ENCODE peak calls at places on chromosomes 5 and 9, in ten cellular contexts. Z, D, G, R, U, Q, X, K, J and P are unnamed samples.

GRCh38 chr5:19314840-19315239 is 673.2 kb downstream of the CDH18 start:
- DNase-seq in Z (no peak), D (no peak), G (no peak), R (no peak), U (no peak), Q (no peak), X (no peak), K (no peak), J (no peak), P (no peak)

GRCh38 chr9:130470950-130471349 is 26.2 kb downstream of the ASS1 start:
- DNase-seq in Z (no peak), D (no peak), G (no peak), R (no peak), U (no peak), Q (no peak), X (no peak), K (no peak), J (no peak), P (no peak)

GRCh38 chr5:150574818-150575537 is 65.5 kb upstream of the SYNPO start:
- DNase-seq in Z (no peak), D (peak), G (no peak), R (peak), U (no peak), Q (no peak), X (no peak), K (no peak), J (peak), P (no peak)

GRCh38 chr9:27848315-27848714 is 275.0 kb upstream of the C9orf72 start:
- DNase-seq in Z (no peak), D (no peak), G (no peak), R (no peak), U (no peak), Q (no peak), X (no peak), K (no peak), J (no peak), P (no peak)

GRCh38 chr9:4849364-4849763 is 56.6 kb downstream of the RCL1 start:
- DNase-seq in Z (no peak), D (no peak), G (no peak), R (no peak), U (no peak), Q (no peak), X (no peak), K (no peak), J (no peak), P (no peak)

GRCh38 chr5:155485344-155485743 is 471.8 kb downstream of the KIF4B start:
- DNase-seq in Z (no peak), D (no peak), G (no peak), R (no peak), U (no peak), Q (no peak), X (no peak), K (no peak), J (no peak), P (no peak)

GRCh38 chr9:16221350-16221749 is 649.1 kb downstream of the BNC2 start:
- DNase-seq in Z (no peak), D (no peak), G (no peak), R (no peak), U (no peak), Q (no peak), X (no peak), K (peak), J (peak), P (no peak)

GRCh38 chr9:655875-656274 is 185.6 kb upstream of the DMRT1 start:
- DNase-seq in Z (no peak), D (peak), G (peak), R (no peak), U (no peak), Q (peak), X (no peak), K (peak), J (peak), P (no peak)

GRCh38 chr5:38636626-38637025 is 80.2 kb upstream of the LIFR start:
- DNase-seq in Z (no peak), D (no peak), G (peak), R (no peak), U (no peak), Q (peak), X (no peak), K (no peak), J (no peak), P (no peak)

GRCh38 chr9:115138151-115138550 is 20.2 kb upstream of the TNC start:
- DNase-seq in Z (no peak), D (no peak), G (no peak), R (no peak), U (peak), Q (no peak), X (no peak), K (no peak), J (no peak), P (no peak)

GRCh38 chr5:127297348-127298035 is 6.9 kb downstream of the MEGF10 start:
- DNase-seq in Z (no peak), D (no peak), G (no peak), R (no peak), U (no peak), Q (no peak), X (no peak), K (no peak), J (no peak), P (no peak)

GRCh38 chr5:180343846-180344327 is 9.2 kb downstream of the GFPT2 start:
- DNase-seq in Z (no peak), D (peak), G (no peak), R (no peak), U (no peak), Q (peak), X (no peak), K (peak), J (peak), P (no peak)

GRCh38 chr5:174281855-174282254 is 236.3 kb downstream of the NSG2 start:
- DNase-seq in Z (no peak), D (no peak), G (no peak), R (no peak), U (no peak), Q (no peak), X (no peak), K (no peak), J (no peak), P (no peak)

GRCh38 chr9:98597372-98597771 is 111.4 kb downstream of the GABBR2 start:
- DNase-seq in Z (no peak), D (no peak), G (no peak), R (no peak), U (peak), Q (no peak), X (no peak), K (no peak), J (no peak), P (no peak)

GRCh38 chr5:62931551-62931950 is 352.9 kb downstream of the LRRC70 start:
- DNase-seq in Z (no peak), D (no peak), G (no peak), R (no peak), U (no peak), Q (no peak), X (no peak), K (no peak), J (no peak), P (no peak)

GRCh38 chr5:51397996-51398395 is 14.7 kb downstream of the ISL1 start:
- DNase-seq in Z (no peak), D (no peak), G (no peak), R (no peak), U (no peak), Q (no peak), X (no peak), K (no peak), J (no peak), P (no peak)

GRCh38 chr9:93037476-93037971 is 21.0 kb upstream of the SUSD3 start:
- DNase-seq in Z (no peak), D (no peak), G (no peak), R (no peak), U (no peak), Q (no peak), X (no peak), K (no peak), J (no peak), P (no peak)

GRCh38 chr9:8514760-8515159 is 715.2 kb upstream of the DMAC1 start:
- DNase-seq in Z (no peak), D (no peak), G (no peak), R (no peak), U (no peak), Q (no peak), X (no peak), K (no peak), J (no peak), P (no peak)
- TF ChIP-seq CTCF in Z (no peak), D (no peak), G (no peak), R (no peak), U (no peak), Q (no peak), X (no peak), K (no peak), J (no peak), P (no peak)

GRCh38 chr5:140042551-140043507 is at the start of gene NRG2:
- DNase-seq in Z (no peak), D (peak), G (peak), R (peak), U (peak), Q (peak), X (peak), K (peak), J (peak), P (peak)
- TF ChIP-seq POLR2A in Z (no peak), D (peak), G (no peak), R (no peak), U (no peak), Q (peak), X (no peak), K (no peak), J (no peak), P (no peak)

DNA sequence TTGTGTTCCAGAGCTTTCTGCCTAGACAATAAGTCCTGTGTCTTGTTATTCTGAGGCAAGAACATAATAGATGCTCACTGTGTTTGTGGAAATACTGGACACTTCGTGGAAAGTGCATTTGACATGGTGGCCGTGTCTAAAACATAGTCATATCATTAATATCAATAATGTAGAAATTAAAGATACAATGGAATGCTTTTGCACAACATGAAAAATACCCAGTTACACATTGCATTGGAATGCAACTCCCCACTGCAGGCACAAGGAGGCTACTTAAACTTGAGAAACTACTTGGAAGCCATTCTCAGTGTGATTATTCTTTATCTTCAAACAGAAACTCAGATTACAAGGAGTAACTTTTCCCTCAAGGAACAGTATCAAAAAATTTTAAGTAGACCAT is 145.3 kb upstream of the ZNF462 start:
- DNase-seq in Z (no peak), D (no peak), G (no peak), R (no peak), U (peak), Q (no peak), X (peak), K (no peak), J (no peak), P (no peak)
- TF ChIP-seq CTCF in Z (no peak), D (no peak), G (no peak), R (peak), U (no peak), Q (peak), X (no peak), K (no peak), J (no peak), P (no peak)

GRCh38 chr9:107489687-107490605 is at the start of gene KLF4:
- DNase-seq in Z (peak), D (peak), G (peak), R (peak), U (peak), Q (peak), X (peak), K (peak), J (peak), P (peak)
- TF ChIP-seq POLR2A in Z (peak), D (peak), G (peak), R (no peak), U (peak), Q (peak), X (peak), K (peak), J (peak), P (peak)

GRCh38 chr5:109900911-109901627 is 211.3 kb downstream of the MAN2A1 start:
- DNase-seq in Z (no peak), D (no peak), G (no peak), R (no peak), U (no peak), Q (no peak), X (no peak), K (no peak), J (no peak), P (no peak)
- TF ChIP-seq CTCF in Z (no peak), D (no peak), G (no peak), R (no peak), U (no peak), Q (no peak), X (no peak), K (no peak), J (no peak), P (peak)

GRCh38 chr5:139904566-139905400 is 109.2 kb downstream of the PSD2 start:
- DNase-seq in Z (no peak), D (no peak), G (no peak), R (no peak), U (no peak), Q (no peak), X (no peak), K (no peak), J (peak), P (peak)
- TF ChIP-seq POLR2A in Z (no peak), D (no peak), G (no peak), R (no peak), U (no peak), Q (no peak), X (no peak), K (no peak), J (no peak), P (no peak)

DNA sequence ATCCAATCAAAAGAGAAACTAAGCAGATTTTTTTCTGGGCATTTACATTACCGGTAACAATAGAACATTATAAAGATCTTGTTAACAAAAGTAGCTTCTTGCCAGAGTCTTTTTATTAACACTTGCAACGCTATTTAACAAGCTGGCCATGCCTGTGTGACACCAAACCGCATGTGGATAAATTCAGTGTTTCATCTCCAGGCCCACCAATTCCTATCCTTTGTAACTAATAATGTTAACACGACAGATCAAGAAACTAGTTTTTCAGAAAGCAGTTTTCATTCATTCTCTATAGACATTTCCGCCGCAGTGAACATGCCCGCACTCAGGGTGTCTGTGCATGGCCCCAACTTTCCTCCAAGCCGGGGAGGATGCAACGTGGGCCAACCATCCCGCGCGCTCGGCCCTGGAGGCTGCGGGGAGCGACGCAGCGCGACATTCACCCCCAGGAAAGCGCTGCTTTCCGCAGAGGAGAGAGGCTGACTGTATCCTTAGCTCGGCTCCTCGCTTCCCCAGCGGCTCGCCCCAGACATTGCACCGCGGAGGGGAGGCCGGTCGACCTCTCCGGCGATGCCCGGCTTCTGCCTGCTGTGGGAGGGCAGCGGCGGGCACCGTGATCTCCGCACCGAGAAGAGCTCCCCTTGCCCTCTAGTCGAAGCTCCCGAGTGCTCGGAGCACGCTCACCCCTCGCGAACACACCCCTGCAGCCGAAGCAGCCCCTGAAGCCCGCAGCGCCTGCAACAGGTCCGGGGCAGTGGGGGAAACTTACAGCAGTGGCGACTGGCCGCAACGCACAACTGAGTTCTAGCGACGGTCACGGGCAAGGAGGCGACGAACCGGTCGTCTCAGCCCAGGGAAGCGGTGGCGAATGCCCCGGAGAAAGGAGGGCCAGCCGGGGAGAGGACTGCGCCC is 734 bp downstream of the ENC1 start:
- DNase-seq in Z (no peak), D (peak), G (peak), R (peak), U (peak), Q (peak), X (peak), K (no peak), J (peak), P (peak)
- TF ChIP-seq CTCF in Z (no peak), D (no peak), G (no peak), R (no peak), U (no peak), Q (peak), X (peak), K (no peak), J (no peak), P (peak)

GRCh38 chr9:126805546-126806262 is 864 bp downstream of the ZBTB43 start:
- DNase-seq in Z (no peak), D (peak), G (peak), R (no peak), U (peak), Q (peak), X (peak), K (no peak), J (peak), P (peak)
- TF ChIP-seq POLR2A in Z (peak), D (peak), G (no peak), R (no peak), U (no peak), Q (no peak), X (no peak), K (no peak), J (no peak), P (peak)

GRCh38 chr5:108345541-108346171 is 36.2 kb downstream of the FBXL17 start:
- DNase-seq in Z (no peak), D (no peak), G (no peak), R (no peak), U (peak), Q (no peak), X (peak), K (no peak), J (no peak), P (no peak)
- TF ChIP-seq CTCF in Z (peak), D (peak), G (no peak), R (no peak), U (peak), Q (peak), X (peak), K (no peak), J (no peak), P (peak)